ENCODE peak calls at places on chromosome 15, in nine cellular contexts. One of them, this sample, is unnamed. For H3K36me3 and H3K4me1, the result is how much of the 10 kb centered on the place peaks cover.

GRCh38 chr15:22831473-22831872 is 7.0 kb upstream of the NIPA2 start:
- DNase-seq in HCT116: no peak
- DNase-seq in CD8-positive, alpha-beta T cell: no peak
- DNase-seq in psoas muscle: no peak
- DNase-seq in gastrocnemius medialis: no peak
- DNase-seq in heart left ventricle: no peak
- DNase-seq in PC-3: peak
- DNase-seq in transverse colon: no peak
- DNase-seq in GM23338: no peak
- DNase-seq in this sample: no peak

GRCh38 chr15:101541501-101542292 is 52.2 kb upstream of the PCSK6 start:
- DNase-seq in GM23338: no peak
- DNase-seq in transverse colon: no peak
- DNase-seq in CD8-positive, alpha-beta T cell: no peak
- DNase-seq in gastrocnemius medialis: no peak
- DNase-seq in PC-3: no peak
- DNase-seq in psoas muscle: no peak
- DNase-seq in heart left ventricle: no peak
- DNase-seq in HCT116: no peak
- DNase-seq in this sample: no peak

GRCh38 chr15:70526221-70526973 is 237.0 kb downstream of the UACA start:
- DNase-seq in HCT116: peak
- DNase-seq in GM23338: no peak
- DNase-seq in PC-3: peak
- DNase-seq in psoas muscle: peak
- DNase-seq in heart left ventricle: no peak
- DNase-seq in CD8-positive, alpha-beta T cell: no peak
- DNase-seq in transverse colon: peak
- DNase-seq in gastrocnemius medialis: no peak
- DNase-seq in this sample: no peak

GRCh38 chr15:40064231-40064894 is 25.4 kb upstream of the SRP14 start:
- DNase-seq in psoas muscle: no peak
- DNase-seq in heart left ventricle: no peak
- DNase-seq in transverse colon: no peak
- DNase-seq in GM23338: peak
- DNase-seq in HCT116: no peak
- DNase-seq in gastrocnemius medialis: no peak
- DNase-seq in CD8-positive, alpha-beta T cell: no peak
- DNase-seq in PC-3: peak
- DNase-seq in this sample: no peak

GRCh38 chr15:83697716-83698115 is 43.8 kb downstream of the ADAMTSL3 start:
- DNase-seq in heart left ventricle: no peak
- DNase-seq in PC-3: peak
- DNase-seq in transverse colon: no peak
- DNase-seq in gastrocnemius medialis: no peak
- DNase-seq in psoas muscle: no peak
- DNase-seq in HCT116: no peak
- DNase-seq in CD8-positive, alpha-beta T cell: no peak
- DNase-seq in GM23338: no peak
- DNase-seq in this sample: no peak

GRCh38 chr15:36007699-36008098 is 461.7 kb upstream of the DPH6 start:
- DNase-seq in gastrocnemius medialis: no peak
- DNase-seq in PC-3: no peak
- DNase-seq in heart left ventricle: no peak
- DNase-seq in transverse colon: no peak
- DNase-seq in GM23338: no peak
- DNase-seq in CD8-positive, alpha-beta T cell: no peak
- DNase-seq in HCT116: no peak
- DNase-seq in psoas muscle: no peak
- DNase-seq in this sample: no peak

GRCh38 chr15:22735781-22736180 is 50.7 kb upstream of the NIPA1 start:
- DNase-seq in heart left ventricle: no peak
- DNase-seq in psoas muscle: no peak
- DNase-seq in GM23338: no peak
- DNase-seq in PC-3: peak
- DNase-seq in HCT116: no peak
- DNase-seq in transverse colon: no peak
- DNase-seq in CD8-positive, alpha-beta T cell: no peak
- DNase-seq in gastrocnemius medialis: no peak
- DNase-seq in this sample: no peak

GRCh38 chr15:92011611-92012367 is 158.3 kb downstream of the SLCO3A1 start:
- DNase-seq in psoas muscle: peak
- DNase-seq in PC-3: peak
- DNase-seq in CD8-positive, alpha-beta T cell: no peak
- DNase-seq in gastrocnemius medialis: no peak
- DNase-seq in heart left ventricle: peak
- DNase-seq in HCT116: no peak
- DNase-seq in transverse colon: no peak
- DNase-seq in GM23338: peak
- DNase-seq in this sample: no peak

GRCh38 chr15:33021806-33022389 is 172.6 kb downstream of the FMN1 start:
- DNase-seq in heart left ventricle: no peak
- DNase-seq in transverse colon: no peak
- DNase-seq in psoas muscle: no peak
- DNase-seq in HCT116: peak
- DNase-seq in PC-3: peak
- DNase-seq in gastrocnemius medialis: peak
- DNase-seq in CD8-positive, alpha-beta T cell: no peak
- DNase-seq in GM23338: peak
- DNase-seq in this sample: no peak

GRCh38 chr15:44157679-44158078 is 37.4 kb downstream of the FRMD5 start:
- DNase-seq in gastrocnemius medialis: no peak
- DNase-seq in heart left ventricle: no peak
- DNase-seq in GM23338: no peak
- DNase-seq in PC-3: peak
- DNase-seq in CD8-positive, alpha-beta T cell: no peak
- DNase-seq in psoas muscle: no peak
- DNase-seq in HCT116: peak
- DNase-seq in transverse colon: no peak
- DNase-seq in this sample: no peak

GRCh38 chr15:73915085-73915484 is 11.2 kb upstream of the LOXL1 start:
- DNase-seq in PC-3: peak
- DNase-seq in GM23338: no peak
- DNase-seq in heart left ventricle: no peak
- DNase-seq in gastrocnemius medialis: no peak
- DNase-seq in HCT116: no peak
- DNase-seq in CD8-positive, alpha-beta T cell: no peak
- DNase-seq in transverse colon: no peak
- DNase-seq in psoas muscle: no peak
- DNase-seq in this sample: no peak

DNA sequence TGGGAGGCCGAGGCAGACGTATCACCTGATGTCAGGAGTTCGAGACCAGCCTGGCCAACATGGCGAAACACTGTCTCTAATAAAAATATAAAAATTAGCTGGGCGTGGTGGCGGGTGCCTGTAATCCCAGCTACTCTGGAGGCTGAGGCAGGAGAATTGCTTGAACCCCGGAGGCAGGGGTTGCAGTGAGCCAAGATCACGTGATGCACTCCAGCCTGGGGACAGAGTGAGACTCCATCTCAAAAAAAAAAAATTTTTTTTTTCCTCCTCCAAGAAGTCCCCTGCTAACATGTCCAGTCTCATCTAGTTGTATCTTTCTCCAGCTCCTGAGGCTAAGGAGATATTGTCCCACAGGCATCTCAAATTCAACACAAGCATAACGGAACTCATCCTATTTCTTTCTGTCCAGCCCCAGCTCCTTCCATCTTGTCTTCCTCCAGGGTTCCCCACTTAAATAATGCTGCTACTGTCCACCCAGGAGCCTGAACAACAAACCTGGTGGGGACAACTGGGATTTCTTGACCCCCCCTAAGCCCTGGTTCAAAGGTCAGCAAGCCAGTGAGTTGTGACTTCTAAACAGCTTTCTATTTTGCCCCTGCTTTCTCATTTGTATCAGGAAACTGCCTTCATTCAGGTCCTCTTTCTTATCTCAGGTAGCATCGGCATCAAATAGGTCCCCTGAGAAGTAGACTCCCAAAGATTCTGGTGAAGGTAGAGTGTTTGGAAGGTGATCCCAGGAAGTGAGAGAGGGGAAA is 4.1 kb upstream of the MEF2A start:
- DNase-seq in PC-3: no peak
- DNase-seq in transverse colon: no peak
- DNase-seq in gastrocnemius medialis: no peak
- DNase-seq in HCT116: no peak
- DNase-seq in CD8-positive, alpha-beta T cell: no peak
- DNase-seq in heart left ventricle: no peak
- DNase-seq in psoas muscle: no peak
- DNase-seq in GM23338: no peak
- DNase-seq in this sample: no peak
- TF ChIP-seq CTCF in PC-3: no peak
- TF ChIP-seq CTCF in transverse colon: no peak
- TF ChIP-seq CTCF in gastrocnemius medialis: no peak
- TF ChIP-seq CTCF in HCT116: no peak
- TF ChIP-seq CTCF in CD8-positive, alpha-beta T cell: no peak
- TF ChIP-seq CTCF in heart left ventricle: no peak
- TF ChIP-seq CTCF in psoas muscle: no peak
- TF ChIP-seq CTCF in GM23338: no peak
- TF ChIP-seq CTCF in this sample: no peak

DNA sequence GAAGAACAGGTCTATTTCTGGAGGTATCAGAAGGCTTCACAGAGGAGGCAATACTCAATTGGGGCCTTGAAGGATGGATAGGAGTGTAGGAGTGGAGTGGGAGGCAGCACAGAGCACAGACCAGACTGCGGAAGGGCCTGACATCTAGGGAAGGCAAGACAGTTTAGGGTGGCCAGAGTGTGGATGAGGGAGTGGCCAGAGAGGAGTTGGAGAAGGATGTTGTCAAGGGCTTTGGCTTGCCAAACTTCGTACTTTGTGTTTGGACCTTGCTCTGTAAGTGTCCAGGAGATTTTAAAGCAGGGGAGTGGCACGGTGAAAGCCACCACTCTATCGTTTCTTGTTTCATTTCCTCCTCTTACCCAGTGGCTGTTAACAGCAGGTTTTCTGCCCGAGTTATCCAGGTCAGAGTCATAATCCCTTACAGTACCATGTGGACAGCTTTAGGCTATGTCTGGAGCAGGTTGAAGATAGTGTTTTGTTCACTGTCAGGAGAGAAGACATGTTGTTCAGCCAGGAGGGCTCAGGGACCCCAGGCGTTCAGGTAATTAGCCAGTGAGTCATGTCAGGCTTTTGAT is 12.3 kb downstream of the SMAD3 start:
- DNase-seq in gastrocnemius medialis: peak
- DNase-seq in HCT116: no peak
- DNase-seq in PC-3: no peak
- DNase-seq in GM23338: no peak
- DNase-seq in heart left ventricle: no peak
- DNase-seq in transverse colon: peak
- DNase-seq in psoas muscle: no peak
- DNase-seq in CD8-positive, alpha-beta T cell: no peak
- DNase-seq in this sample: peak
- H3K36me3 ChIP-seq in gastrocnemius medialis: under half
- H3K36me3 ChIP-seq in HCT116: half or more
- H3K36me3 ChIP-seq in PC-3: under half
- H3K36me3 ChIP-seq in GM23338: under half
- H3K36me3 ChIP-seq in heart left ventricle: under half
- H3K36me3 ChIP-seq in transverse colon: under half
- H3K36me3 ChIP-seq in psoas muscle: under half
- H3K36me3 ChIP-seq in CD8-positive, alpha-beta T cell: under half
- H3K36me3 ChIP-seq in this sample: under half

DNA sequence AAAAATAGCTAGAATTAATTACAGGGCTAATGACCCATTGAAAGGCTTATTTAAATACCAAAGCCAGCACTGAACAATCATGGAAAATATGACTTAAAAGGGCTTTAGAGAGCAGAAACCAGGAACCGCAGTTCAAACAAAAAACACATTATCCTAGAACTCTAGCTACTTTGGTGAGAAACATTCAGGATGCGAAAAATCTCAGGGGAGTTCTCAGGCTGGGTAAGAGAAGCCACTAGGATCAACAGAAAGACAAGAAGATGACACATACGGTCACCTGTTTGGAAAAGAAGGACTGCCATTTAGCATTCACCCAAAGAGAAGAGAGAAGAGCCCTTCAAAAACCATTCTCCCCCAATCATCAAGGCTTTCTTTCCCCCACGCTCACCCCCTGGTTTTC is 75.6 kb upstream of the ICE2 start:
- DNase-seq in heart left ventricle: no peak
- DNase-seq in gastrocnemius medialis: no peak
- DNase-seq in transverse colon: no peak
- DNase-seq in GM23338: no peak
- DNase-seq in psoas muscle: no peak
- DNase-seq in CD8-positive, alpha-beta T cell: no peak
- DNase-seq in HCT116: no peak
- DNase-seq in PC-3: no peak
- DNase-seq in this sample: no peak
- H3K4me1 ChIP-seq in heart left ventricle: half or more
- H3K4me1 ChIP-seq in gastrocnemius medialis: half or more
- H3K4me1 ChIP-seq in transverse colon: under half
- H3K4me1 ChIP-seq in GM23338: half or more
- H3K4me1 ChIP-seq in psoas muscle: half or more
- H3K4me1 ChIP-seq in CD8-positive, alpha-beta T cell: half or more
- H3K4me1 ChIP-seq in HCT116: under half
- H3K4me1 ChIP-seq in PC-3: under half
- H3K4me1 ChIP-seq in this sample: under half

GRCh38 chr15:52730163-52730562 is 51.0 kb upstream of the ATOSA start:
- DNase-seq in PC-3: peak
- DNase-seq in GM23338: no peak
- DNase-seq in gastrocnemius medialis: peak
- DNase-seq in heart left ventricle: no peak
- DNase-seq in transverse colon: no peak
- DNase-seq in CD8-positive, alpha-beta T cell: peak
- DNase-seq in HCT116: no peak
- DNase-seq in psoas muscle: no peak
- DNase-seq in this sample: no peak
- TF ChIP-seq CTCF in PC-3: no peak
- TF ChIP-seq CTCF in GM23338: no peak
- TF ChIP-seq CTCF in gastrocnemius medialis: no peak
- TF ChIP-seq CTCF in heart left ventricle: no peak
- TF ChIP-seq CTCF in transverse colon: no peak
- TF ChIP-seq CTCF in CD8-positive, alpha-beta T cell: peak
- TF ChIP-seq CTCF in HCT116: no peak
- TF ChIP-seq CTCF in psoas muscle: no peak
- TF ChIP-seq CTCF in this sample: no peak